ENCODE peak calls at places on chromosomes 5 and 9, in four cellular contexts. A, G, S and T are unnamed samples.

GRCh38 chr5:178067705-178068104 is 45.6 kb upstream of the N4BP3 start:
- DNase-seq in A (no peak), S (no peak), G (no peak), T (no peak)

GRCh38 chr5:19608434-19608833 is 379.6 kb downstream of the CDH18 start:
- DNase-seq in A (no peak), S (no peak), G (no peak), T (no peak)

GRCh38 chr5:56099346-56099745 is 104.6 kb upstream of the IL6ST start:
- DNase-seq in G (no peak), S (no peak), A (no peak), T (no peak)

GRCh38 chr5:165138261-165138660 is 1632.8 kb downstream of the MAT2B start:
- DNase-seq in A (no peak), G (no peak), S (no peak), T (no peak)

GRCh38 chr9:90074319-90074962 is 469.6 kb downstream of the GADD45G start:
- DNase-seq in S (no peak), G (no peak), A (no peak), T (no peak)

GRCh38 chr5:108655750-108656450 is 91.8 kb upstream of the FER start:
- DNase-seq in A (no peak), G (no peak), S (no peak), T (no peak)

GRCh38 chr9:18795947-18796705 is 236.9 kb downstream of the SAXO1 start:
- DNase-seq in A (no peak), S (no peak), G (no peak), T (peak; percentile 54)

GRCh38 chr9:126860077-126860756 is at the start of gene ZBTB34:
- DNase-seq in G (peak; percentile 82), A (peak; percentile 6), S (peak; percentile 82), T (no peak)

GRCh38 chr9:68500457-68501158 is 40.1 kb downstream of the TMEM252 start:
- DNase-seq in G (no peak), A (no peak), S (no peak), T (no peak)

GRCh38 chr5:54760182-54760935 is 225.0 kb downstream of the ESM1 start:
- DNase-seq in G (no peak), S (no peak), A (no peak), T (no peak)

GRCh38 chr5:121937762-121938161 is 24.0 kb upstream of the SRFBP1 start:
- DNase-seq in S (no peak), G (no peak), A (no peak), T (no peak)

GRCh38 chr9:124882221-124882620 is 20.3 kb downstream of the ARPC5L start:
- DNase-seq in A (no peak), G (no peak), S (no peak), T (no peak)

GRCh38 chr5:74918232-74918669 is 52.1 kb upstream of the FAM169A start:
- DNase-seq in A (no peak), G (no peak), S (no peak), T (no peak)

GRCh38 chr9:2018162-2018643 is 3.1 kb downstream of the SMARCA2 start:
- DNase-seq in G (no peak), S (no peak), A (no peak), T (no peak)

GRCh38 chr9:5514608-5515260 is 4.4 kb downstream of the PDCD1LG2 start:
- DNase-seq in A (no peak), G (no peak), S (no peak), T (no peak)

GRCh38 chr5:100777680-100778281 is 125.3 kb downstream of the ST8SIA4 start:
- DNase-seq in G (no peak), A (peak; percentile 29), S (no peak), T (no peak)

GRCh38 chr5:34854459-34855174 is 15.7 kb downstream of the TTC23L start:
- DNase-seq in A (no peak), G (no peak), S (no peak), T (no peak)

GRCh38 chr5:52997424-52997823 is 8.3 kb downstream of the ITGA2 start:
- DNase-seq in A (no peak), S (no peak), G (no peak), T (peak; percentile 27)

GRCh38 chr5:181187500-181188213 is 17.3 kb downstream of the TRIM7 start:
- DNase-seq in G (peak; percentile 92), S (peak; percentile 68), A (peak; percentile 86), T (no peak)

GRCh38 chr9:115717711-115718173 is 435.8 kb upstream of the PAPPA start:
- DNase-seq in S (no peak), G (no peak), A (no peak), T (no peak)

GRCh38 chr9:126491256-126491879 is 122.4 kb upstream of the LMX1B start:
- DNase-seq in S (peak; percentile 69), G (no peak), A (no peak), T (no peak)

GRCh38 chr9:107249131-107249533 is 33.9 kb upstream of the RAD23B start:
- DNase-seq in S (no peak), G (no peak), A (no peak), T (no peak)

GRCh38 chr5:30832519-30832918 is 361.0 kb upstream of the CDH6 start:
- DNase-seq in G (no peak), S (no peak), A (no peak), T (no peak)

GRCh38 chr5:5296061-5296460 is 126.4 kb upstream of the ICE1 start:
- DNase-seq in S (no peak), G (no peak), A (no peak), T (no peak)

GRCh38 chr5:5297432-5298067 is 124.9 kb upstream of the ICE1 start:
- DNase-seq in A (no peak), G (no peak), S (no peak), T (no peak)

GRCh38 chr5:5295361-5295760 is 127.1 kb upstream of the ICE1 start:
- DNase-seq in S (no peak), A (no peak), G (no peak), T (no peak)

GRCh38 chr5:5298841-5299543 is 123.5 kb upstream of the ICE1 start:
- DNase-seq in G (no peak), A (no peak), S (no peak), T (no peak)

GRCh38 chr5:5298068-5298633 is 124.3 kb upstream of the ICE1 start:
- DNase-seq in A (no peak), G (no peak), S (no peak), T (no peak)
- H3K27ac ChIP-seq in A (no peak overlapping the region), G (no peak overlapping the region), S (no peak overlapping the region), T (no peak overlapping the region)

GRCh38 chr9:135136481-135136880 is 49.0 kb downstream of the OLFM1 start:
- DNase-seq in G (no peak), A (no peak), S (no peak), T (no peak)

GRCh38 chr9:135134253-135135028 is 47.0 kb downstream of the OLFM1 start:
- DNase-seq in A (no peak), G (no peak), S (no peak), T (no peak)

GRCh38 chr9:135135927-135136311 is 48.5 kb downstream of the OLFM1 start:
- DNase-seq in S (no peak), G (no peak), A (no peak), T (no peak)

GRCh38 chr9:135136991-135137390 is 49.5 kb downstream of the OLFM1 start:
- DNase-seq in S (no peak), A (no peak), G (no peak), T (no peak)

DNA sequence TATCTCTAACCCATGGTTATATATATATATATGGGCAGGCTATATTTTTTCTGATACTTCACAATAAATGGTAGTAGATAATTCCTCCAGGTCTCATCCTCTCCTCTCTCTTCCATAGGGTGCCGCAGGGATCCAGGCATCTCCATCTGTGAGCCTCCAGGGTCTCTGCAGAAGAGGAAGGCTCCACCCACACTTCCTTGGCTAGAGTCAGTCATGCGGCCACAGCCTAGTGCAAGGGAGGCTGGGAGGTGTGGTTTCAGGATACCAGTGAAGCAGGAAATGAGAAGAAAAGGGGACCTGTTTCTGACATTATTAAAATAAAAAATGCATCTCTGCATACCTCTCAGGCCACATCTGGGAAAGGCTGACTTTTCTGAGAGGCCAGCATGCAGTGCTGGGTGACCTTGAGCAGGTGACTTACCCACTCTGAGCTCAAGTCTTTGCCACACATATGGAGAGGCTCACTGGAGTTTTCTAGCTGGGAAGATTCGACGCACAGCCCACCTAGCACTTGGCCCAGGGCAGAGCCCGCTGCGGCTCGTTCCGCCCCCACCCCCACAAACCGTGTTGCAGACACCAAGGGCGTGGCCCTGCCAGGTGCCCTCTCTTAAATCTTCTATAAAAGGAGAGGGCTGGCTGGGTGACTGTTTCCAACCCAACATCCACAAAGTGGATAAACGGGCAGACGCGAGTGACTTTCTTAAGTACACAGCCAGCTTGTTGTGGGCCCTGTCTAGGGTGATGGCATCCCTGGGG is 47.9 kb downstream of the OLFM1 start:
- DNase-seq in G (no peak), S (no peak), A (no peak), T (no peak)
- H3K27ac ChIP-seq in G (no peak overlapping the region), S (no peak overlapping the region), A (no peak overlapping the region), T (no peak overlapping the region)

GRCh38 chr5:163861670-163862069 is 356.3 kb downstream of the MAT2B start:
- DNase-seq in G (no peak), S (no peak), A (no peak), T (no peak)
- H3K27ac ChIP-seq in G (no peak overlapping the region), S (no peak overlapping the region), A (no peak overlapping the region), T (no peak overlapping the region)

GRCh38 chr9:109557481-109557880 is 59.4 kb upstream of the PTPN3 start:
- DNase-seq in G (no peak), S (no peak), A (no peak), T (no peak)
- H3K27ac ChIP-seq in G (no peak overlapping the region), S (no peak overlapping the region), A (no peak overlapping the region), T (no peak overlapping the region)